ENCODE peak calls at places on chromosomes 4 and X, in six cellular contexts. U is transverse colon, H is WTC11, B is endothelial cell, X is HFF-Myc, Z is left lung. V is an unnamed sample.

GRCh38 chrX:67543818-67544217 is at the start of gene AR:
- DNase-seq in U (peak), H (peak), B (peak), X (no peak), Z (peak), V (peak)

GRCh38 chrX:53284684-53285447 is 3.5 kb upstream of the IQSEC2 start:
- DNase-seq in U (peak), H (peak), B (peak), X (no peak), Z (no peak), V (peak)

GRCh38 chr4:2785613-2786012 is 7.3 kb upstream of the SH3BP2 start:
- DNase-seq in U (no peak), H (no peak), B (no peak), X (no peak), Z (no peak), V (no peak)

GRCh38 chr4:124025423-124025822 is 628.8 kb downstream of the SPRY1 start:
- DNase-seq in U (no peak), H (no peak), B (no peak), X (no peak), Z (no peak), V (no peak)

GRCh38 chrX:132071260-132071659 is 48.2 kb downstream of the STK26 start:
- DNase-seq in U (no peak), H (no peak), B (no peak), X (no peak), Z (no peak), V (no peak)

GRCh38 chr4:1602621-1603412 is 81.3 kb downstream of the FAM53A start:
- DNase-seq in U (no peak), H (no peak), B (no peak), X (no peak), Z (no peak), V (no peak)

GRCh38 chr4:5707366-5708133 is 809 bp downstream of the EVC2 start:
- DNase-seq in U (no peak), H (no peak), B (no peak), X (no peak), Z (no peak), V (no peak)

GRCh38 chr4:134906404-134907023 is 704.9 kb upstream of the PABPC4L start:
- DNase-seq in U (no peak), H (no peak), B (peak), X (no peak), Z (no peak), V (peak)

GRCh38 chr4:123588631-123589223 is 192.1 kb downstream of the SPRY1 start:
- DNase-seq in U (peak), H (no peak), B (no peak), X (no peak), Z (no peak), V (no peak)

DNA sequence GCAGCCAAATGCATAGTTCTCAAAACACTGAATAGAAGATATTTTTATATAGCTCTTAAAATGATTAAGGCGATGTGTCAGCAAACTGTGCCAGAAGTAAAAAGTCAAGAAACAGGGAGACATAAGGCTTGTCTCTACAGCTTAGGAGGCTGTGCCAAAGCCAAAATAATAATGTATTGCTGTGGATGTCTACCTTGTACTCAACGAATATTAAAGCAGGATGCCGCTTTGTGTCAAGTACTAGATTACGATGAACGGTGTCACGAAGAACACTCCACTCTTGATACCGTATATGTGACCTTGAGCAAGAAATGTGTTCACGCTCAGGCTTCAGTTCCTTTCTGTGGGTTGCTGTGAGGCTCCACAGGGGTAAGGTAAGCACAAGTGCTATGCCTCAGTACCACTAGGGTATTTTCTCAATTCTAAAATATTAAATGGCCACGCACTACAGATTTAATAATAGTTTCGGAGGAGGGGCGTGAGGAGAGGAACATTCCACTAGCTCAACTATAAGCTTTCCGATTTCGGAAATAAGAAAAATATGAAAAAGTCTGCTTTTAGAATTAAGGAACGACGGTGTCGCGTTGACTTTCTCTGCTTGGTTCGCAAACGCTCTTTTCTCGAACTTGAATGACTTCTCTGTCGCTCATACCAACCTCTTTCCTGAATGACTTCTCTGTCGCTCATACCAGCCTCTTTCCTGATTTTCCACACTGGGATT is 679 bp upstream of the SCOC start:
- DNase-seq in U (peak), H (no peak), B (no peak), X (no peak), Z (no peak), V (no peak)
- TF ChIP-seq CTCF in U (peak), H (no peak), B (no peak), X (no peak), Z (peak), V (peak)

GRCh38 chr4:146545102-146545501 is 23.4 kb upstream of the SLC10A7 start:
- DNase-seq in U (no peak), H (peak), B (peak), X (no peak), Z (no peak), V (no peak)
- TF ChIP-seq CTCF in U (no peak), H (peak), B (no peak), X (peak), Z (peak), V (peak)

DNA sequence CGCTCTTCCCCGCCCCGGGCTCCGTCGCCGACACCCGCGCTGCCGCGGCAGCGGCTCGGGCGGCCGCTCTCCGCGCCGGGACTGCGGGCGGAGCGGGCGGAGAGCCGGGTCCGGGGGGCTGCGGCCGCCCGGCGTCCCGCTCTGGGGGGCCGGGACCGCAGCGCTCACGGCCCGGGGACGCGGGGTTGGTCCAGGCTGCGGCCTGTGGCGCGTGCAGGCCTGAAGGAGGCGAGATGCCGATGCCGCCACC is 492 bp downstream of the GALNT7 start:
- DNase-seq in U (no peak), H (no peak), B (no peak), X (no peak), Z (no peak), V (no peak)
- TF ChIP-seq CTCF in U (no peak), H (no peak), B (no peak), X (no peak), Z (no peak), V (no peak)

DNA sequence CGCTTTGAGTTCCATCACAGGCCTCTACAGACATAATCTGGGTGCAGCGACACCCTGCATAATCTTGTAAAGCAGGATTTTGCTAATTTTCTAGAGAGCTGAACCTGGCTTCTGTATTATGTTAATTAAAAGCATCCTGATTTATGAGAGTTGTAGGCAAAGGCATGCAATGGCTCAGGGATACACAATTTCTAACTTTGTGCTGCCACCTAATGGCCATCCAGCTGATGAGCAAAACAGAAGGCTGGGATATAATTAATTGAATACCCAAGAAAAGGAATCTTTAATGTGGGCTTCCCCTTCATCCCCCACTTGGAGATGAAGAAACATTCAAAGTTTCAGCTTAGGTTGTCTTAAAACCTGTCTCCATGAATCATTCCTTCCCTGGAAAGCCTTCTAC is 78.1 kb downstream of the BMP15 start:
- DNase-seq in U (no peak), H (peak), B (peak), X (peak), Z (no peak), V (peak)
- TF ChIP-seq CTCF in U (no peak), H (peak), B (peak), X (peak), Z (peak), V (peak)

DNA sequence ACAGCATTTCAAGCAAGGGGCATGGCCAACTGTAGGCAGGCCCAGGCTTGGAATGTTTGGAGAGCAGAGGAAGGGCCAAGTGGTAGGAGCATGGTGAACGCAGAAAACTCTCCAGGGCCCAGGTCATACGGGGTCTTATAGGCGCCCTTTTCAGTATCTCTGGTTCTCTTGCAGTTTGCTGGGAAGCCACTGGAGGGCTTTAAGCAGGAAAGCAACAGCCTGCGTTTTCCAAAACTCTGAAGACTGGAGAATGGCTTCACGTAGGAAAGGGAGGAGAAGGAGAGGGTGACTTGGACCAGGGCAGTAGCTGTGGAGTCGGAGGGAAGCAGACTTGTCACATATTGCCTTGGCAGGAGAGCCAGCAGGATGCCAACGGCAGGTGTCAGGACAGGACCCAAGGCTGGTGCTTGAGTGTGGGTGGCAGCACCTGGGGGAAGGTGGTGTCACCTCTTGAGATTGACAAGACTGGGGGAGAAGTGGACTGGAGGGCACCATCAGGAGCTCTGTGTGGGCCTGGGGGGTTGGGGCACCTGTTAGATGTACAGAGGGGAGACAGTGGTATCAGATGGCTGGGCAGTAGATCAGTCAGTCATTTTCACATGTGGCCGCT is 21.9 kb downstream of the TKTL1 start:
- DNase-seq in U (no peak), H (peak), B (peak), X (no peak), Z (no peak), V (peak)
- TF ChIP-seq CTCF in U (peak), H (peak), B (no peak), X (peak), Z (peak), V (peak)

GRCh38 chrX:68919707-68920106 is 90.9 kb downstream of the EFNB1 start:
- DNase-seq in U (no peak), H (no peak), B (no peak), X (no peak), Z (no peak), V (no peak)

GRCh38 chrX:68917799-68918198 is 89.0 kb downstream of the EFNB1 start:
- DNase-seq in U (no peak), H (no peak), B (no peak), X (no peak), Z (no peak), V (no peak)

GRCh38 chrX:68916891-68917290 is 88.1 kb downstream of the EFNB1 start:
- DNase-seq in U (no peak), H (no peak), B (no peak), X (no peak), Z (no peak), V (no peak)

GRCh38 chrX:68920541-68920940 is 91.7 kb downstream of the EFNB1 start:
- DNase-seq in U (no peak), H (no peak), B (no peak), X (no peak), Z (no peak), V (no peak)

GRCh38 chrX:68918202-68918601 is 89.4 kb downstream of the EFNB1 start:
- DNase-seq in U (no peak), H (no peak), B (no peak), X (no peak), Z (no peak), V (no peak)
- TF ChIP-seq CTCF in U (no peak), H (no peak), B (no peak), X (no peak), Z (no peak), V (no peak)

GRCh38 chrX:151180400-151180799 is 4.0 kb downstream of the GPR50 start:
- DNase-seq in U (no peak), H (no peak), B (no peak), X (no peak), Z (no peak), V (no peak)

GRCh38 chrX:151184705-151185104 is 8.3 kb downstream of the GPR50 start:
- DNase-seq in U (no peak), H (no peak), B (no peak), X (no peak), Z (no peak), V (no peak)

GRCh38 chrX:151181088-151181487 is 4.7 kb downstream of the GPR50 start:
- DNase-seq in U (no peak), H (no peak), B (no peak), X (no peak), Z (no peak), V (no peak)

GRCh38 chrX:151183233-151183632 is 6.8 kb downstream of the GPR50 start:
- DNase-seq in U (no peak), H (no peak), B (no peak), X (no peak), Z (no peak), V (no peak)

GRCh38 chrX:151183912-151184565 is 7.7 kb downstream of the GPR50 start:
- DNase-seq in U (no peak), H (no peak), B (no peak), X (no peak), Z (no peak), V (no peak)
- TF ChIP-seq CTCF in U (no peak), H (no peak), B (no peak), X (no peak), Z (no peak), V (no peak)

GRCh38 chr4:47383829-47384427 is 79.6 kb downstream of the COMMD8 start:
- DNase-seq in U (no peak), H (no peak), B (no peak), X (peak), Z (no peak), V (no peak)
- TF ChIP-seq CTCF in U (peak), H (no peak), B (peak), X (no peak), Z (no peak), V (peak)